ENCODE peak calls at places on chromosomes 12 and 14, in six cellular contexts. S is spleen, P is tibial nerve, V is dorsolateral prefrontal cortex, I is endothelial cell of umbilical vein, X is kidney epithelial cell. H is an unnamed sample.
A peak's percentile ranks its signal among the peaks of the same experiment; 100 is the strongest.

GRCh38 chr12:68405292-68405900 is 73.2 kb upstream of the MDM1 start:
- DNase-seq in S (no peak), I (peak; percentile 80), V (no peak), X (peak; percentile 21), P (peak; percentile 27), H (no peak)

GRCh38 chr14:86798330-86798729 is 1194.7 kb downstream of the GALC start:
- DNase-seq in P (no peak), I (no peak), X (no peak), V (no peak), S (no peak), H (no peak)

GRCh38 chr12:91533366-91533765 is 350.7 kb upstream of the DCN start:
- DNase-seq in X (no peak), V (no peak), I (no peak), S (no peak), P (no peak), H (no peak)

GRCh38 chr14:53510281-53510912 is 357.3 kb upstream of the DDHD1 start:
- DNase-seq in P (no peak), V (no peak), X (no peak), S (no peak), I (no peak), H (no peak)

GRCh38 chr12:85057370-85057963 is 21.3 kb downstream of the LRRIQ1 start:
- DNase-seq in P (peak; percentile 55), I (peak; percentile 58), S (no peak), X (no peak), V (no peak), H (no peak)

GRCh38 chr12:52119398-52120254 is 40.1 kb downstream of the SMIM41 start:
- DNase-seq in V (no peak), P (no peak), X (no peak), I (peak; percentile 35), S (peak; percentile 83), H (no peak)

GRCh38 chr14:100383727-100384158 is 60.6 kb downstream of the SLC25A47 start:
- DNase-seq in P (peak; percentile 29), S (peak; percentile 90), X (no peak), I (peak; percentile 57), V (no peak), H (no peak)

GRCh38 chr14:94278732-94279131 is 14.3 kb downstream of the SERPINA10 start:
- DNase-seq in P (no peak), V (no peak), I (no peak), X (no peak), S (no peak), H (peak; percentile 21)

GRCh38 chr12:26309646-26310045 is 114.3 kb downstream of the SSPN start:
- DNase-seq in I (no peak), S (no peak), P (no peak), X (no peak), V (no peak), H (no peak)

GRCh38 chr12:130714091-130714590 is 2.0 kb downstream of the RIMBP2 start:
- DNase-seq in P (no peak), X (no peak), V (no peak), I (no peak), S (no peak), H (no peak)

GRCh38 chr14:21352587-21352986 is 31.2 kb downstream of the SUPT16H start:
- DNase-seq in S (no peak), X (no peak), V (no peak), I (no peak), P (no peak), H (no peak)

GRCh38 chr12:57726151-57726883 is 12.2 kb downstream of the AGAP2 start:
- DNase-seq in X (peak; percentile 26), S (peak; percentile 87), P (no peak), I (peak; percentile 74), V (no peak), H (peak; percentile 29)

GRCh38 chr12:7444076-7444475 is at the start of gene CD163L1:
- DNase-seq in P (no peak), I (peak; percentile 56), V (no peak), S (no peak), X (no peak), H (no peak)

GRCh38 chr12:111505601-111506036 is 93.5 kb downstream of the ATXN2 start:
- DNase-seq in S (no peak), X (no peak), V (no peak), P (no peak), I (no peak), H (no peak)

GRCh38 chr14:23102801-23103200 is 2.0 kb downstream of the CIROP start:
- DNase-seq in V (no peak), S (peak; percentile 45), I (no peak), P (no peak), X (no peak), H (no peak)

GRCh38 chr12:27272375-27273028 is 28.4 kb downstream of the STK38L start:
- DNase-seq in V (no peak), X (no peak), S (no peak), P (no peak), I (peak; percentile 87), H (no peak)

GRCh38 chr12:111596985-111597730 is 2.0 kb downstream of the ATXN2 start:
- DNase-seq in P (peak; percentile 41), I (peak; percentile 81), V (peak; percentile 49), S (peak; percentile 78), X (no peak), H (no peak)

GRCh38 chr12:98591209-98591608 is 2.3 kb upstream of the SLC25A3 start:
- DNase-seq in X (no peak), V (no peak), S (no peak), I (no peak), P (no peak), H (peak; percentile 45)

GRCh38 chr14:100286484-100287191 is 19.6 kb downstream of the SLC25A29 start:
- DNase-seq in S (no peak), I (no peak), X (no peak), P (no peak), V (no peak), H (no peak)

GRCh38 chr12:6230321-6231110 is 30.3 kb downstream of the CD9 start:
- DNase-seq in I (no peak), P (peak; percentile 75), S (peak; percentile 93), X (no peak), V (peak; percentile 94), H (no peak)

GRCh38 chr12:90295858-90296257 is 587.2 kb upstream of the ATP2B1 start:
- DNase-seq in P (no peak), V (no peak), X (no peak), I (no peak), S (no peak), H (no peak)

GRCh38 chr14:34043627-34044372 is 92.9 kb upstream of the EGLN3 start:
- DNase-seq in P (no peak), V (no peak), X (no peak), S (no peak), I (peak; percentile 27), H (no peak)

GRCh38 chr12:54021432-54022013 is 6.7 kb upstream of the HOXC6 start:
- DNase-seq in I (no peak), X (no peak), P (no peak), V (no peak), S (no peak), H (no peak)

GRCh38 chr14:94773682-94774211 is 3.8 kb upstream of the GSC start:
- DNase-seq in X (no peak), P (no peak), S (no peak), I (no peak), V (no peak), H (no peak)

DNA sequence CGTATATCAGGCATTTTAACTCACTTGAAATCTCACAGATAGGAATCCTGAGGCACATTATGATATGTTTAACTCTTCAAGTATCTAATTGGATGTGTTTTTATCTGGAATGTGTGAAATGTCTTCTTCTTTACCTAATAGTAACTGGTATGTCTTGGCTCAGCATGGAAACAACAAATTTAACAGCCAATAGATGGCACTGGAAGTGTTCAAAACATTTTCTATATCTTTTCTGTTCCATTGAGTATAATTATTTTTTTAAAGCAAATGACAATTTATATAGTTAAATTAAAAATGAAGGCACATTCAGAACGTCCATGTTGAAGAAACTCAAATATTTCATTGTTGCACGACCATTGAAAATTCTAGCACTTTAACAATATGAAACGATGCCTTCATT is 164.6 kb upstream of the SLC16A7 start:
- DNase-seq in S (no peak), V (no peak), X (no peak), I (peak; percentile 11), P (no peak), H (no peak)
- TF ChIP-seq CTCF in S (no peak), V (no peak), X (peak; percentile 11), I (no peak), P (no peak), H (peak; percentile 6)

DNA sequence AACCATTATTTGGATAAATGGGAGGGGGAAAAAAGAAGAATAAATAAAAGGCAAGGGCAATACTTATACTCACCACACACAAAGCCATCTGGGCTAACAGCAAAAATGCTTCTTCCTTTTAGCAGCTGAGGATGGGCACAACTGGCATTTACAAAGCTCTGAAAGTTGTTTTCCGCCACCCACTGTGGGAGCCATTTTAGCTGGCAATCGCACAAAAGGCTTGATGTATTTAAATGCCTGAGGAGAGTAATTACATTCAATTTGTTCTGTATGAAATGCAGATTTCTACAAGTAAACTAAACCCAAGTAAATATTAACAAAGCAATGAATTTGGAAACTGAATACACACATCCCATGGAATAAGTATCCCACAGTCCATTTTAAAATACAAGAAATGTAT is 37.5 kb downstream of the LRIG3 start:
- DNase-seq in V (no peak), X (no peak), S (no peak), P (no peak), I (no peak), H (no peak)
- H3K4me3 ChIP-seq in V (no peak overlapping the region), X (no peak overlapping the region), S (no peak overlapping the region), P (no peak overlapping the region), I (no peak overlapping the region), H (no peak overlapping the region)

GRCh38 chr14:70059545-70059944 is 129.2 kb downstream of the SLC8A3 start:
- DNase-seq in V (no peak), X (no peak), S (no peak), P (no peak), I (no peak), H (no peak)
- TF ChIP-seq CTCF in V (no peak), X (no peak), S (no peak), P (no peak), I (no peak), H (no peak)

GRCh38 chr14:73630009-73630780 is 14.6 kb upstream of the DNAL1 start:
- DNase-seq in P (no peak), I (no peak), V (no peak), S (no peak), X (no peak), H (no peak)

GRCh38 chr14:73633115-73633514 is 11.7 kb upstream of the DNAL1 start:
- DNase-seq in S (no peak), X (no peak), P (no peak), V (no peak), I (no peak), H (no peak)

GRCh38 chr14:73637830-73638229 is 7.0 kb upstream of the DNAL1 start:
- DNase-seq in P (no peak), S (no peak), I (no peak), V (no peak), X (no peak), H (no peak)

GRCh38 chr14:73633517-73634332 is 11.1 kb upstream of the DNAL1 start:
- DNase-seq in X (peak; percentile 23), P (peak; percentile 66), S (peak; percentile 87), I (peak; percentile 71), V (peak; percentile 50), H (no peak)

DNA sequence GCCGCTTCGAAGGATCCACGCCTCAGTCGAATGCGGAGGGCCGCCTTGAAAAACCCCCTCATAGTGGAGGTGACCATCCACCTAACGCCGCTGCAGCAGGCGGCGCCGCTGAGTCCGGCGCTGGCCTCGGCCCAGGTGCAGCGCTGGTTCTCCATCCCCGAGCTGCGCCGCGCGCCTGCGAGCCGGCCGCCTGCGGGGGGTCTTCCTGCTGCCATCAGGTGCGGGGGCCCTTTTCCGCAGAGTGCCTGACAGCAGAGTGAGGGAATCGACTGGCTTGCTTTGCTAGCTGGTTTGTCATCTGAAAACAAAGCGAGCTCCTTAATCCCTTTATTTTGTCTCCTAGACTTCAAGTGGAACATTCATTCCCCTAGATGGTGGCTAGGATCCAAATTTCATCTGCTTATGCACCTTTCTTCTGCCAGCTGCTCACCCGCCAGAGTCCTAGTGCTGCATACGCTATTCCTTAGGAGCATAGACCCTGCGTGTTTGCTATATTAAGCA is 10.4 kb upstream of the DNAL1 start:
- DNase-seq in V (no peak), I (peak; percentile 29), P (no peak), S (no peak), X (no peak), H (no peak)
- H3K4me3 ChIP-seq in V (peak overlapping the region; percentile 67), I (no peak overlapping the region), P (peak overlapping the region; percentile 53), S (peak overlapping the region; percentile 62), X (peak overlapping the region; percentile 40), H (peak overlapping the region; percentile 52)